ENCODE peak calls at places on chromosome 4, in seven cellular contexts. E is SK-N-SH, Y is GM12892, R is K562, W is GM12878, L is HepG2, T is H1. U is an unnamed sample.

GRCh38 chr4:38523524-38524448 is 140.2 kb upstream of the KLF3 start:
- DNase-seq in E (no peak), Y (peak; percentile 55), R (peak; percentile 58), W (peak; percentile 82), L (no peak), T (no peak), U (no peak)

GRCh38 chr4:6222761-6223292 is 22.5 kb upstream of the JAKMIP1 start:
- DNase-seq in E (peak; percentile 77), Y (no peak), R (no peak), W (no peak), L (no peak), T (no peak), U (no peak)

GRCh38 chr4:159075531-159075932 is 27.3 kb upstream of the RAPGEF2 start:
- DNase-seq in E (no peak), Y (no peak), R (no peak), W (no peak), L (no peak), T (no peak), U (no peak)

GRCh38 chr4:174907508-174907907 is 10.7 kb upstream of the ADAM29 start:
- DNase-seq in E (no peak), Y (no peak), R (no peak), W (no peak), L (no peak), T (no peak), U (no peak)

GRCh38 chr4:149371021-149371420 is 444.6 kb downstream of the IQCM start:
- DNase-seq in E (peak; percentile 3), Y (no peak), R (no peak), W (no peak), L (peak; percentile 34), T (peak; percentile 7), U (peak; percentile 0)

GRCh38 chr4:124997124-124997523 is 284.6 kb upstream of the ANKRD50 start:
- DNase-seq in E (no peak), Y (no peak), R (no peak), W (no peak), L (no peak), T (no peak), U (no peak)

GRCh38 chr4:136637071-136637777 is 895.1 kb downstream of the PCDH18 start:
- DNase-seq in E (peak; percentile 22), Y (no peak), R (peak; percentile 14), W (no peak), L (peak; percentile 28), T (peak; percentile 25), U (peak; percentile 2)

GRCh38 chr4:16085822-16086221 is 2.0 kb upstream of the PROM1 start:
- DNase-seq in E (no peak), Y (no peak), R (no peak), W (no peak), L (no peak), T (no peak), U (no peak)

GRCh38 chr4:173333658-173334084 is 487 bp downstream of the HMGB2 start:
- DNase-seq in E (peak; percentile 71), Y (peak; percentile 22), R (peak; percentile 59), W (no peak), L (peak; percentile 2), T (no peak), U (peak; percentile 3)

GRCh38 chr4:155966661-155967060 is 13.0 kb upstream of the CTSO start:
- DNase-seq in E (no peak), Y (no peak), R (no peak), W (no peak), L (no peak), T (no peak), U (no peak)

GRCh38 chr4:123516576-123516975 is 120.0 kb downstream of the SPRY1 start:
- DNase-seq in E (no peak), Y (no peak), R (no peak), W (no peak), L (no peak), T (no peak), U (no peak)

GRCh38 chr4:62670509-62670908 is 1470.4 kb downstream of the ADGRL3 start:
- DNase-seq in E (peak; percentile 3), Y (no peak), R (no peak), W (no peak), L (no peak), T (no peak), U (no peak)

GRCh38 chr4:185700048-185700447 is 111.9 kb downstream of the SORBS2 start:
- DNase-seq in E (peak; percentile 33), Y (no peak), R (no peak), W (no peak), L (no peak), T (no peak), U (no peak)

GRCh38 chr4:110501826-110502225 is 25.9 kb downstream of the ENPEP start:
- DNase-seq in E (no peak), Y (no peak), R (no peak), W (no peak), L (no peak), T (no peak), U (no peak)

GRCh38 chr4:173272987-173273386 is 61.2 kb downstream of the HMGB2 start:
- DNase-seq in E (no peak), Y (no peak), R (no peak), W (no peak), L (no peak), T (no peak), U (no peak)

GRCh38 chr4:99811117-99811516 is 5.5 kb upstream of the DAPP1 start:
- DNase-seq in E (no peak), Y (no peak), R (no peak), W (no peak), L (no peak), T (no peak), U (no peak)

GRCh38 chr4:99810536-99810935 is 6.1 kb upstream of the DAPP1 start:
- DNase-seq in E (no peak), Y (no peak), R (no peak), W (no peak), L (no peak), T (no peak), U (no peak)

GRCh38 chr4:99808260-99808857 is 8.3 kb upstream of the DAPP1 start:
- DNase-seq in E (peak; percentile 57), Y (peak; percentile 10), R (peak; percentile 61), W (no peak), L (peak; percentile 49), T (no peak), U (peak; percentile 27)

GRCh38 chr4:99809326-99809725 is 7.3 kb upstream of the DAPP1 start:
- DNase-seq in E (no peak), Y (no peak), R (no peak), W (no peak), L (no peak), T (no peak), U (no peak)

DNA sequence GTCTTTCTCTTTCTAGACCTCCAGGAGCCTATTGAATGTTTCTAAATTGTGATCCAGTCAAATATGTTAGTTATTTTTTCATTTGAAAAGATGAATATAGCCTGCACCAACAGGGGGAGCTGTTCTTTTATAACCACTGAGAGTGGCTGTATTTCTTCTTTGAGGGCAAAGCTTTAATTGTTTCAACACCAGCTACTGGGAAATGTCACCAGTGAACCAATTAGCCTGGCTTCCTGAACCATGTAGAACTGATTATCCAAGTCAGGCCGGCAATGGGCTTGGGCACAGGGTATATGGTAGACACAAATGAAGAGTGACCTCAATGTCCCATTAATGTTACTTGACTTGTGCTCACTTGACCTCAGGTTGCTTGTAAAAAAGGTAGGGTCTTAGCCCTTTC is 4.8 kb upstream of the DAPP1 start:
- DNase-seq in E (no peak), Y (no peak), R (peak; percentile 48), W (no peak), L (peak; percentile 15), T (no peak), U (no peak)
- TF ChIP-seq TAF1 in E (no peak), Y (no peak), R (no peak), W (no peak), L (no peak), T (no peak), U (no peak)

DNA sequence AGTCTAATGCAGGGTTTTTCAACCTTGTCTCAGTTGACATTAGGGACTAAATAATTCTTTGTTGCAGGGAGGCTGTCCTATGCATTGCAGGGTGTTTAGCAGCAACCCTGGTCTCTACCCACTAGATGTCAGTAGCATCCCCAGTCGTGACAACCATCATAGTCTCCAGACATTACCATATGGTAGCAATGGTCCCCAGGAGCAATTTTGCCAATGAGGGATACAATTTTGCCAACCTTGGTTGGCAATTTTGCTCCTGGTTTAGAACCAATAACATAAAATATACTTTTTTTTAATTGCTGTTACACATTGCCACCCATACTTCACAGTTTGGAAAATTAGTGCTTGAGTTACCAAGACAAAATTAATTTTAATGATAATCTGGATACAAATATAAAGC is 6.0 kb downstream of the EREG start:
- DNase-seq in E (peak; percentile 42), Y (no peak), R (peak; percentile 23), W (no peak), L (peak; percentile 65), T (no peak), U (peak; percentile 17)
- TF ChIP-seq TAF1 in E (no peak), Y (no peak), R (no peak), W (no peak), L (no peak), T (no peak), U (no peak)

DNA sequence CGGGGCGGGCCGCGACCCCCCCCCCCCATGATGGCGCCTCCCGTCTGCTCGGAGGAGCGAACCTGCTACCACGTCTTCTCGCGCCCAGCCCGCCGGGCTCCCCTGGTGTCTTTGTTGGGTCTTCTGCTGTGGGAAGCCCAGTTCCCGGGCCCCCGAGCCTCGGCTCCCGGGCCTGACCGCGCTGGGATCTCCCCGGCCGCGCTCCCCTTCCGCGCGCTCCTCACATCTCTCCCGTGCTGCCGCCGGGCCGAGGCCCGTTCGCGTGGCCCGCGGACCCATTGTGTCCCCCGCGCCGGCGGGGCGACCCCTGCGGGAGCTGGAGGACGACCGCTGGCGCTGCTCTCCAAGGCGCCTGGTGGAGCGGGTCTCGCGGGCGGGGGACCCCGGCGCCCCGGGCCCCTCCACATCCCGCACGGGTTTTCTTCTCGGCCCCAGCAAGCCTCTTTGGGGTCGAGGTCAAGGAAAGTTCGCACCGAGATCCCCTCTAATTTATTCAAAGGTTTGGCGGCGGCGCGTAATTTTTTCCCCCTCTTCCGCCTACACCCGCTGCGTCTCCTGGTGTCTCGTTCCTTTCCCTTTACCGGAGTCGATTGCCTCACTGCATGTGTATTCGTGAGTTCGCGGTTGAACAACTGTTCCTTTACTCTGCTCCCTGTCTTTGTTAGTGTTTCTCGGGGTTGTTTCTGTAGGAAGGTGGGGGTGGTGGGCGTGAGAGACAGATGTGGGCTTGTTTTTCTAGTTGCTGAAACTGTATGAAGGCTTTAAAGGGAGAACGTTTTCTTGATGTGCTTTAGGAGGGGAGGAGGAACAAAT is 762 bp downstream of the SMAD1 start:
- DNase-seq in E (peak; percentile 78), Y (peak; percentile 37), R (no peak), W (peak; percentile 28), L (peak; percentile 61), T (no peak), U (peak; percentile 38)
- TF ChIP-seq TAF1 in E (peak; percentile 4), Y (no peak), R (no peak), W (peak; percentile 9), L (peak; percentile 42), T (peak; percentile 64), U (no peak)

GRCh38 chr4:183197140-183197539 is 98.1 kb downstream of the WWC2 start:
- DNase-seq in E (no peak), Y (no peak), R (no peak), W (no peak), L (no peak), T (no peak), U (no peak)

GRCh38 chr4:183205193-183205592 is 106.1 kb downstream of the WWC2 start:
- DNase-seq in E (no peak), Y (no peak), R (no peak), W (no peak), L (no peak), T (no peak), U (no peak)

GRCh38 chr4:183201331-183201730 is 102.3 kb downstream of the WWC2 start:
- DNase-seq in E (no peak), Y (no peak), R (no peak), W (no peak), L (no peak), T (no peak), U (no peak)

GRCh38 chr4:183204793-183205192 is 105.7 kb downstream of the WWC2 start:
- DNase-seq in E (no peak), Y (no peak), R (no peak), W (no peak), L (no peak), T (no peak), U (no peak)

GRCh38 chr4:183200453-183200852 is 101.4 kb downstream of the WWC2 start:
- DNase-seq in E (no peak), Y (no peak), R (no peak), W (no peak), L (no peak), T (no peak), U (no peak)
- TF ChIP-seq TAF1 in E (no peak), Y (no peak), R (no peak), W (no peak), L (no peak), T (no peak), U (no peak)

U was measured in GM12891.